ENCODE peak calls at places on chromosomes 5 and 9, in eight cellular contexts. Q, W, T, E, F, J, M and Y are unnamed samples.

GRCh38 chr5:14487101-14487895 is 94.3 kb upstream of the OTULINL start:
- DNase-seq in J (peak; percentile 56), E (no peak), T (no peak), F (no peak), W (no peak), Q (no peak), M (no peak), Y (no peak)

GRCh38 chr9:85212887-85213286 is 528.9 kb downstream of the AGTPBP1 start:
- DNase-seq in Q (no peak), T (peak; percentile 98), M (no peak), E (no peak), W (peak; percentile 96), J (no peak), F (no peak), Y (peak; percentile 3)

GRCh38 chr5:146284016-146284415 is 54.6 kb upstream of the POU4F3 start:
- DNase-seq in E (no peak), M (peak; percentile 87), F (no peak), J (no peak), W (peak; percentile 57), Q (no peak), T (peak; percentile 10), Y (no peak)

GRCh38 chr9:137252555-137253506 is 1.7 kb downstream of the STPG3 start:
- DNase-seq in E (peak; percentile 68), F (no peak), M (no peak), W (no peak), J (peak; percentile 60), Q (no peak), T (no peak), Y (no peak)

GRCh38 chr5:14064841-14065240 is 78.3 kb upstream of the TRIO start:
- DNase-seq in T (peak; percentile 94), J (no peak), E (no peak), M (no peak), F (no peak), Q (no peak), W (peak; percentile 51), Y (no peak)

GRCh38 chr5:77892061-77893010 is 116.2 kb upstream of the TBCA start:
- DNase-seq in T (no peak), F (no peak), W (no peak), M (no peak), E (no peak), J (no peak), Q (no peak), Y (no peak)

GRCh38 chr5:36692791-36693763 is 86.7 kb downstream of the SLC1A3 start:
- DNase-seq in F (peak; percentile 79), J (peak; percentile 96), W (peak; percentile 57), M (peak; percentile 83), Q (peak; percentile 68), T (peak; percentile 68), E (peak; percentile 90), Y (peak; percentile 80)

GRCh38 chr5:107477492-107477891 is 193.2 kb downstream of the EFNA5 start:
- DNase-seq in J (no peak), Q (no peak), F (no peak), W (peak; percentile 32), M (peak; percentile 28), E (no peak), T (no peak), Y (no peak)

GRCh38 chr5:56349461-56349860 is 116.3 kb upstream of the ANKRD55 start:
- DNase-seq in Q (no peak), E (no peak), F (no peak), W (no peak), J (no peak), T (no peak), M (no peak), Y (no peak)

GRCh38 chr9:21696411-21696865 is 106.0 kb upstream of the MTAP start:
- DNase-seq in M (no peak), Q (no peak), T (no peak), J (peak; percentile 92), W (no peak), E (no peak), F (no peak), Y (no peak)

GRCh38 chr5:103450333-103451061 is 112.1 kb downstream of the NUDT12 start:
- DNase-seq in T (peak; percentile 97), E (no peak), M (peak; percentile 87), Q (no peak), F (no peak), J (no peak), W (peak; percentile 72), Y (peak; percentile 72)

GRCh38 chr9:128316421-128316820 is 5.8 kb downstream of the TRUB2 start:
- DNase-seq in Q (no peak), W (no peak), F (no peak), M (no peak), J (no peak), T (no peak), E (no peak), Y (no peak)

GRCh38 chr5:176184608-176185132 is 53.6 kb upstream of the SIMC1 start:
- DNase-seq in Q (no peak), F (no peak), T (no peak), M (no peak), W (no peak), E (no peak), J (no peak), Y (no peak)

GRCh38 chr5:125338804-125339203 is 592.4 kb upstream of the ZNF608 start:
- DNase-seq in F (no peak), Q (no peak), J (no peak), W (no peak), E (no peak), T (peak; percentile 25), M (no peak), Y (no peak)

GRCh38 chr5:11240293-11241190 is 479.5 kb upstream of the DAP start:
- DNase-seq in M (no peak), J (no peak), F (no peak), W (no peak), Q (no peak), T (no peak), E (no peak), Y (no peak)

GRCh38 chr5:142601432-142601831 is 84.5 kb downstream of the FGF1 start:
- DNase-seq in Q (no peak), M (no peak), E (no peak), J (peak; percentile 60), T (no peak), F (no peak), W (no peak), Y (peak; percentile 71)

GRCh38 chr5:123089971-123090640 is 1.1 kb downstream of the PRDM6 start:
- DNase-seq in T (peak; percentile 25), J (peak; percentile 71), M (no peak), E (peak; percentile 48), W (no peak), F (peak; percentile 19), Q (no peak), Y (no peak)

GRCh38 chr5:20514145-20514544 is 526.1 kb upstream of the CDH18 start:
- DNase-seq in E (no peak), Q (no peak), J (no peak), F (no peak), T (peak; percentile 9), W (no peak), M (peak; percentile 62), Y (no peak)

GRCh38 chr5:128144491-128144890 is 60.9 kb downstream of the SLC12A2 start:
- DNase-seq in Q (no peak), M (no peak), J (no peak), F (no peak), T (peak; percentile 79), E (no peak), W (peak; percentile 16), Y (no peak)

GRCh38 chr9:130319944-130320696 is 54.6 kb downstream of the HMCN2 start:
- DNase-seq in W (no peak), T (no peak), E (no peak), M (no peak), J (no peak), F (no peak), Q (no peak), Y (no peak)

GRCh38 chr9:97570899-97571298 is 62.3 kb downstream of the TSTD2 start:
- DNase-seq in E (no peak), M (no peak), W (no peak), T (no peak), J (no peak), Q (no peak), F (peak; percentile 79), Y (no peak)

GRCh38 chr5:142316051-142316450 is 8.8 kb downstream of the SPRY4 start:
- DNase-seq in T (peak; percentile 48), M (no peak), W (no peak), J (no peak), F (no peak), Q (no peak), E (peak; percentile 43), Y (peak; percentile 54)

GRCh38 chr9:19373527-19373926 is 6.5 kb downstream of the RPS6 start:
- DNase-seq in T (no peak), Q (no peak), F (no peak), E (no peak), M (no peak), J (no peak), W (no peak), Y (no peak)

GRCh38 chr9:126915281-126915816 is 767 bp downstream of the RALGPS1 start:
- DNase-seq in J (peak; percentile 96), F (peak; percentile 37), E (peak; percentile 94), T (no peak), Q (peak; percentile 17), M (peak; percentile 61), W (peak; percentile 18), Y (no peak)
- H3K4me1 ChIP-seq in J (peaks cover 27% of the 10 kb centered on the region), F (no peaks in the 10 kb centered on the region), E (peaks cover 6% of the 10 kb centered on the region), T (no peaks in the 10 kb centered on the region), Q (peaks cover 3% of the 10 kb centered on the region), M (no peaks in the 10 kb centered on the region), W (peaks cover 11% of the 10 kb centered on the region), Y (peaks cover 3% of the 10 kb centered on the region)

GRCh38 chr9:4596165-4596922 is 65.8 kb upstream of the PLPP6 start:
- DNase-seq in Q (no peak), E (no peak), J (no peak), F (no peak), W (no peak), M (no peak), T (no peak), Y (no peak)
- H3K27ac ChIP-seq in Q (no peak overlapping the region), E (no peak overlapping the region), J (no peak overlapping the region), F (peak overlapping the region; percentile 53), W (no peak overlapping the region), M (no peak overlapping the region), T (no peak overlapping the region), Y (no peak overlapping the region)

GRCh38 chr9:131707050-131707449 is 32.8 kb downstream of the RAPGEF1 start:
- DNase-seq in M (no peak), F (no peak), Q (no peak), E (no peak), T (no peak), W (no peak), J (no peak), Y (no peak)
- H3K4me1 ChIP-seq in M (peaks cover 28% of the 10 kb centered on the region), F (peaks cover 62% of the 10 kb centered on the region), Q (peaks cover 5% of the 10 kb centered on the region), E (peaks cover 39% of the 10 kb centered on the region), T (peaks cover 18% of the 10 kb centered on the region), W (peaks cover 69% of the 10 kb centered on the region), J (peaks cover 62% of the 10 kb centered on the region), Y (peaks cover 35% of the 10 kb centered on the region)

DNA sequence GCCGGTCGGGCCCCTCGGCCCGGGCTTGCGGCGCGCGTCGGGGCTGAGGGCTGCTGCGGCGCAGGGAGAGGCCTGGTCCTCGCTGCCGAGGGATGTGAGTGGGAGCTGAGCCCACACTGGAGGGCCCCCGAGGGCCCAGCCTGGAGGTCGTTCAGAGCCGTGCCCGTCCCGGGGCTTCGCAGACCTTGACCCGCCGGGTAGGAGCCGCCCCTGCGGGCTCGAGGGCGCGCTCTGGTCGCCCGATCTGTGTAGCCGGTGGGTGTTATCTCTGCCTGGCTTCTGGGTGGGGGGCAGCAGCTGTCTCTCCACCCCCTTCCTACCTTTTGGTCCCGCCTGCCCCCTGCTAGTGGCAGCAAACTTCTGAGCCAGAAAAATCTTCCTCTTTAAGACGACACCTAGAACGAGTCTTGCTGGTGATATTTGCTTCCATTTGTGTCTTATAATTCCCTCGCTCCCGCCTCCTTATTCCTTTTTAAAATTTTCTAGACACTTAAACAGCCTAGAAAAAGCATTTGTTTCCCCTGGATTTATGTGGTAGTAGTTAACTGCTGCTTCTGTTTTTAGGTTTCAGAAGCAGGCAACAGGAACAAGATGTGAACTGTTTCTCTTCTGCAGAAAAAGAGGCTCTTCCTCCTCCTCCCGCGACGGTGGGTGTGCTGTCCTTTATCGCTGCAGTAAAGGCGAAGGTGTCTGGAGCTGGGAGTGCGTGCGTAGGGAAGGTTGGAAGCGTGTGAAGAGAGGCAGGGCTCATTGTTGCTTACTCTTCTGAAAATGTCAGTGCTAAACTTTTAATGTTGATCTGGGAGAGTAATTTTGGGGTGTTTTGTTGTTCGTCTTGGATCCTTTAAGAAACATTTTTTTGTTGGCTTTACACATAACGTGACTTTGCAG is 549 bp downstream of the JAK2 start:
- DNase-seq in Q (peak; percentile 12), W (peak; percentile 52), E (peak; percentile 70), T (peak; percentile 57), M (peak; percentile 49), F (peak; percentile 20), J (peak; percentile 67), Y (no peak)
- H3K27ac ChIP-seq in Q (peak overlapping the region; percentile 47), W (peak overlapping the region; percentile 79), E (peak overlapping the region; percentile 100), T (peak overlapping the region; percentile 91), M (peak overlapping the region; percentile 93), F (peak overlapping the region; percentile 99), J (no peak overlapping the region), Y (peak overlapping the region; percentile 97)